ENCODE peak calls at places on chromosomes 4 and X, in five cellular contexts. H, T, N, O and Y are unnamed samples.

GRCh38 chr4:152029631-152030030 is 268.8 kb upstream of the GATB start:
- DNase-seq in T (no peak), H (peak), O (no peak), N (no peak), Y (no peak)

GRCh38 chr4:14844059-14844458 is 158.2 kb upstream of the CPEB2 start:
- DNase-seq in T (no peak), O (no peak), N (no peak), H (no peak), Y (no peak)

GRCh38 chr4:94237271-94237670 is 29.6 kb downstream of the SMARCAD1 start:
- DNase-seq in H (no peak), N (no peak), T (no peak), O (no peak), Y (no peak)

GRCh38 chrX:150409486-150409885 is 46.4 kb downstream of the MAMLD1 start:
- DNase-seq in N (no peak), H (no peak), T (no peak), O (no peak), Y (no peak)

GRCh38 chr4:158217763-158218162 is 7.5 kb downstream of the TMEM144 start:
- DNase-seq in N (no peak), O (no peak), T (no peak), H (no peak), Y (no peak)

GRCh38 chr4:76736434-76736833 is 161.5 kb downstream of the SOWAHB start:
- DNase-seq in H (no peak), O (no peak), T (no peak), N (no peak), Y (no peak)

GRCh38 chr4:2820216-2820982 is 23.2 kb upstream of the ADD1 start:
- DNase-seq in T (no peak), O (no peak), N (no peak), H (no peak), Y (no peak)

GRCh38 chr4:183242291-183242690 is 77.8 kb downstream of the CLDN22 start:
- DNase-seq in O (no peak), T (no peak), N (no peak), H (no peak), Y (no peak)

GRCh38 chr4:104063341-104063740 is 343.6 kb upstream of the TACR3 start:
- DNase-seq in T (no peak), O (no peak), H (no peak), N (no peak), Y (no peak)

GRCh38 chr4:22515888-22516541 is at the start of gene ADGRA3:
- DNase-seq in H (peak), O (no peak), N (no peak), T (peak), Y (peak)

GRCh38 chr4:185115827-185116232 is 27.2 kb upstream of the SLC25A4 start:
- DNase-seq in O (no peak), N (no peak), H (peak), T (peak), Y (no peak)

DNA sequence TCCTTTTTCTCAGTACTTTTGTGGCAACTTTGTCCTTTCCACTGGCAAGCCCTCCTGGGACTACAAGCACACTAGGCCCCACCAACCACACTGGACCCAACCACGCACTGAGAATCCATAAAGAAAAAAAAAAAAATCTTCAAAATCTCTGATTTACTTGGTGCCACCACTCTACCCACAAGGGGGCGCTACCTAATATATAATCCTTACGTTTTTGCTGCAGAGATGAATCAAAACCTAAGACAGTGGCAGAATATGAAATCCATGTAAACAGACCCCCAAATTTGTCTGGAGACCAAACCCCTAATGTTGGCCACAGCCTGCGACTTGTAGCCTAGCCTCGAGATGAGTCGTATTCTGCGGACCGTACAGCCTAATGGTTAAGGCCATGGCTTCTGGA is 63.5 kb upstream of the ARHGAP36 start:
- DNase-seq in N (no peak), O (no peak), H (peak), T (peak), Y (peak)
- TF ChIP-seq CTCF in N (peak), O (peak), H (peak), T (peak), Y (peak)

DNA sequence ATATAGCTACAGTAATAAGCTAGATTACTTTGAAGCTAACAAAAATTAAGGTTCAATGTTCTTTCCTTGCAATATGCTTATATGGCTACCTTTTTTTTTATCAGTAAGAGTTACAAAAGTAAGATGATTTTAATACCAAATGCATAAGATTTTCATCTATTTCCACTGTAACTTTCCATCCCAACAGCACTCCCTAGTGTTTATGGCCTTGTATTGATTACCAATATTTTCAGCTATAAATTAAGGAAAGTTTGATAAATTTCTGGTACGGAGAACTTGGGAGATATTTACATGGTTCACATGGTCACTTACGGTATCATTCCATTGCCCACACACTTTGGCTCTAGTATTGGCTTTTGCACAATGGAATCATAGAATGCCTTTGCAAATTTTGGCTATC is 448.9 kb upstream of the PABPC4L start:
- DNase-seq in N (no peak), T (no peak), O (no peak), H (no peak), Y (no peak)
- TF ChIP-seq CTCF in N (no peak), T (peak), O (peak), H (peak), Y (no peak)

DNA sequence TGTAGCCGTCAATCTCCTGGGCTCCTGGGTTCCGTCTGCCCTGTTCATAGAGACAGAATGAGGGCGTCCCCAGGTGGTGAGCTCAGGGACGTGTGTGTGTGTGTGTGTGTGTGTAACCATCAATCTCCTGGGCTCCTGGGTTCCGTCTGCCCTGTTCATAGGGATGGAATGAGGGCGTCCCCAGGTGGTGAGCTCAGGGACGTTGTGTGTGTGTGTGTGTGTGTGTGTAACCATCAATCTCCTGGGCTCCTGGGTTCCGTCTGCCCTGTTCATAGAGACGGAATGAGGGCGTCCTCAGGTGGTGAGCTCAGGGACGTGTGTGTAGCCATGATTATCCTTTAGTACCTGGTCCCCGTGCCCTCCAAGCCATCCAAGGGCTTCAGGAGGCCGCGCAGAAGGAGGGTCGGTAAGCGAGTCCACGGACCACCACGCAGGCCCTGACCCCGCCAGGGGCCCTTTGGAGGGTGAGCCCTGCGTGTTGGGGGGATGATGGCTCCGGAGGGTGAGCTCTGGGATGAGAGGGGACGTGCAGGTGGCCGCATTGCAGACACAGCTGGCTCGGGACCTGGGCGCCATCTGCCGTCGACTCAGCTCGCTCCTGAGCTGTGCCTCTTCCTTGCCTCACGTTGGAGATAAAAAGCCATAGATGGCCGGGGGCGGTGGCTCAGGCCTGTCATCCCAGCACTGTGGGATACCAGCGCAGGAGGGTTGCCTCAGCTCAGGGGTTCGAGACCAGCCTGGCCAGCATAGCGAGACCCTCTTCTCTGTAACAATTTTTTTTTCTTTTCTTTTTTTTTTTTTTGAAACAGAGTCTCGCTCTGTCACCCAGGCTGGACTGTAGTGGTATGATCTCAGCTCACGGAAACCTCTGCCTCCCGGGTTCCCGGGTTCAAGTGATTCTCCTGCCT is 5.4 kb upstream of the GTPBP6 start:
- DNase-seq in O (no peak), T (no peak), N (peak), H (peak), Y (no peak)
- TF ChIP-seq CTCF in O (peak), T (peak), N (no peak), H (no peak), Y (no peak)

GRCh38 chr4:88592600-88593448 is 544 bp downstream of the HERC3 start:
- DNase-seq in N (peak), O (no peak), T (peak), H (peak), Y (peak)
- TF ChIP-seq CTCF in N (no peak), O (no peak), T (no peak), H (no peak), Y (no peak)

GRCh38 chr4:86221076-86221475 is 138.8 kb downstream of the MAPK10 start:
- DNase-seq in H (no peak), N (no peak), O (no peak), T (no peak), Y (no peak)

GRCh38 chr4:86218721-86219481 is 141.0 kb downstream of the MAPK10 start:
- DNase-seq in O (no peak), N (no peak), T (no peak), H (peak), Y (no peak)

GRCh38 chr4:86220137-86220536 is 139.7 kb downstream of the MAPK10 start:
- DNase-seq in N (no peak), T (no peak), O (no peak), H (peak), Y (no peak)

GRCh38 chr4:86223472-86223871 is 136.4 kb downstream of the MAPK10 start:
- DNase-seq in T (no peak), N (peak), O (no peak), H (peak), Y (no peak)
- TF ChIP-seq CTCF in T (peak), N (peak), O (peak), H (peak), Y (no peak)

GRCh38 chrX:102672876-102673275 is 21.6 kb downstream of the GPRASP1 start:
- DNase-seq in N (no peak), O (no peak), T (no peak), H (no peak), Y (no peak)

GRCh38 chrX:102669526-102669925 is 18.2 kb downstream of the GPRASP1 start:
- DNase-seq in H (peak), N (no peak), O (no peak), T (no peak), Y (no peak)
- TF ChIP-seq CTCF in H (no peak), N (no peak), O (no peak), T (no peak), Y (no peak)

GRCh38 chrX:30212172-30212571 is 3.2 kb upstream of the MAGEB2 start:
- DNase-seq in N (no peak), O (no peak), H (no peak), T (no peak), Y (no peak)
- TF ChIP-seq CTCF in N (no peak), O (no peak), H (no peak), T (no peak), Y (no peak)

DNA sequence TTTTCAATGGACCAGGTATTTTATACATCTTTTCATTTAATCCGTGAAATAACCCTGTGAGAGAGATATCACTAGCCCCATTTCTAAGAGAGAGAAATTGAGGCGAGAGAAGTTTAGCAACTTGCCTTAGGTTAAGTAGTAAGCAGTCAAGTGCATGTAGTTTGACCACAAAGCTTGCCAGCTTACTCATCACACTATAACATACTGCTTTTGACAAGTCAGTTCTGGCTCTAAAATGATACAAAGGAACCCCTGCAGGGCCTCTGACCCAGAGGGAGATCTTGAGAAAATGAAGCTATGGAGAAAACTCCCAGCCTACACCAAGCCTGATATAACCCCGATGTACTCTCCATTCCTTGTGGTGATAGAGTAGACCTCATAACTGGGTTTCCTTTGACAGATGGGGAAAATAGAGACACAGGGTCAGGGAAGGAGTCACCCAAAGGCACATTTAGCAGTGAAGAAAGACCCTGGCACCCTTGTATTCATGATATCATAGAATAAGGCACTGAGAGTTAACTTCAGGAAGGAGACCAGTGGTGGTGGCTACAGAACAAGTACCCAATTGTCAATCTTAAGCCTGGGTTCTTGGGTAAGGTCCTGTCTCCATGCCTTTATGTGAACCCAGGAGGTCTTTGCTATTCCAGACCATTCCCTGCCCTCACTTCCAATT is 60.2 kb upstream of the MSN start:
- DNase-seq in N (no peak), T (no peak), O (no peak), H (peak), Y (no peak)
- TF ChIP-seq CTCF in N (no peak), T (no peak), O (no peak), H (no peak), Y (no peak)